ENCODE peak calls at places on chromosomes 12 and 14, in four cellular contexts. S is K562, Y is IMR-90, V is endothelial cell of umbilical vein. F is an unnamed sample. For H3K9me1, the result is how much of the 10 kb centered on the place peaks cover.

GRCh38 chr14:32457213-32457920 is 128.3 kb downstream of the AKAP6 start:
- DNase-seq in S (no peak), Y (peak), V (no peak), F (no peak)

GRCh38 chr12:89384050-89384749 is 31.9 kb upstream of the DUSP6 start:
- DNase-seq in S (no peak), Y (peak), V (peak), F (no peak)

GRCh38 chr12:6444031-6444430 is 724 bp upstream of the CD27 start:
- DNase-seq in S (no peak), Y (no peak), V (no peak), F (no peak)

GRCh38 chr14:95993768-95994592 is 45.2 kb upstream of the C14orf132 start:
- DNase-seq in S (peak), Y (peak), V (peak), F (no peak)

GRCh38 chr12:49232940-49233841 is 31.7 kb upstream of the TUBA1C start:
- DNase-seq in S (peak), Y (peak), V (peak), F (no peak)

GRCh38 chr12:12336049-12336411 is 14.0 kb downstream of the MANSC1 start:
- DNase-seq in S (no peak), Y (no peak), V (peak), F (no peak)

GRCh38 chr14:74577948-74578275 is 34.1 kb downstream of the LTBP2 start:
- DNase-seq in S (no peak), Y (no peak), V (no peak), F (no peak)

GRCh38 chr12:89707623-89707991 is 1.0 kb downstream of the ATP2B1 start:
- DNase-seq in S (peak), Y (no peak), V (peak), F (no peak)

GRCh38 chr14:79278286-79278797 is 933.0 kb downstream of the DIO2 start:
- DNase-seq in S (no peak), Y (no peak), V (no peak), F (no peak)

GRCh38 chr12:27500546-27500945 is 23.5 kb upstream of the PPFIBP1 start:
- DNase-seq in S (no peak), Y (no peak), V (peak), F (no peak)

GRCh38 chr12:68358532-68359485 is 26.6 kb upstream of the MDM1 start:
- DNase-seq in S (peak), Y (peak), V (peak), F (no peak)

GRCh38 chr14:69535230-69535848 is 39.3 kb downstream of the CCDC177 start:
- DNase-seq in S (peak), Y (peak), V (peak), F (no peak)

GRCh38 chr12:25284024-25284423 is 33.3 kb upstream of the KRAS start:
- DNase-seq in S (no peak), Y (no peak), V (no peak), F (no peak)

GRCh38 chr14:98101323-98101722 is 1170.7 kb downstream of the BCL11B start:
- DNase-seq in S (no peak), Y (no peak), V (no peak), F (no peak)

GRCh38 chr12:20492251-20492728 is 124.0 kb downstream of the PDE3A start:
- DNase-seq in S (no peak), Y (peak), V (peak), F (no peak)

GRCh38 chr14:77442196-77442595 is 15.2 kb downstream of the VIPAS39 start:
- DNase-seq in S (no peak), Y (no peak), V (no peak), F (no peak)

GRCh38 chr14:77436042-77436441 is 12.7 kb upstream of the NOXRED1 start:
- DNase-seq in S (no peak), Y (no peak), V (no peak), F (no peak)

GRCh38 chr14:77439861-77440260 is 16.5 kb upstream of the NOXRED1 start:
- DNase-seq in S (no peak), Y (no peak), V (no peak), F (no peak)
- H3K9me1 ChIP-seq in S (under half), Y (under half), V (under half), F (under half)

GRCh38 chr14:103735815-103736545 is 20.4 kb downstream of the ZFYVE21 start:
- DNase-seq in S (no peak), Y (no peak), V (no peak), F (no peak)
- H3K9me1 ChIP-seq in S (under half), Y (under half), V (under half), F (under half)

GRCh38 chr12:80168936-80169335 is 69.6 kb downstream of the OTOGL start:
- DNase-seq in S (no peak), Y (no peak), V (no peak), F (no peak)
- H3K9me1 ChIP-seq in S (under half), Y (under half), V (under half), F (under half)

GRCh38 chr12:124259168-124260066 is 35.5 kb upstream of the RFLNA start:
- DNase-seq in S (peak), Y (no peak), V (no peak), F (no peak)

GRCh38 chr12:124261885-124262284 is 33.0 kb upstream of the RFLNA start:
- DNase-seq in S (no peak), Y (no peak), V (no peak), F (no peak)

GRCh38 chr12:124264089-124264795 is 30.7 kb upstream of the RFLNA start:
- DNase-seq in S (no peak), Y (no peak), V (no peak), F (no peak)

GRCh38 chr12:124267205-124267778 is 27.6 kb upstream of the RFLNA start:
- DNase-seq in S (no peak), Y (no peak), V (no peak), F (no peak)

GRCh38 chr12:124264879-124265278 is 30.0 kb upstream of the RFLNA start:
- DNase-seq in S (no peak), Y (no peak), V (no peak), F (no peak)
- H3K9me1 ChIP-seq in S (under half), Y (under half), V (under half), F (under half)

GRCh38 chr14:23894687-23895419 is 58.7 kb upstream of the DHRS4 start:
- DNase-seq in S (no peak), Y (no peak), V (no peak), F (no peak)
- H3K9me1 ChIP-seq in S (under half), Y (under half), V (under half), F (under half)